ENCODE peak calls at places on chromosomes 4 and X, in five cellular contexts. One of them, this sample, is unnamed.

GRCh38 chr4:73704314-73705055 is 35.9 kb upstream of the CXCL8 start:
- DNase-seq in BJ: peak; percentile 97
- DNase-seq in non-pigmented ciliary epithelial cell: peak; percentile 98
- DNase-seq in choroid plexus epithelial cell: peak; percentile 99
- DNase-seq in MV-4-11: peak; percentile 100
- DNase-seq in this sample: peak; percentile 93

GRCh38 chr4:162727232-162727631 is 439.5 kb downstream of the NAF1 start:
- DNase-seq in MV-4-11: no peak
- DNase-seq in choroid plexus epithelial cell: no peak
- DNase-seq in non-pigmented ciliary epithelial cell: no peak
- DNase-seq in BJ: no peak
- DNase-seq in this sample: no peak

GRCh38 chrX:53435997-53436396 is 1.8 kb upstream of the HSD17B10 start:
- DNase-seq in choroid plexus epithelial cell: peak; percentile 80
- DNase-seq in non-pigmented ciliary epithelial cell: no peak
- DNase-seq in MV-4-11: peak; percentile 56
- DNase-seq in BJ: no peak
- DNase-seq in this sample: no peak

GRCh38 chr4:159446266-159446976 is 343.5 kb downstream of the RAPGEF2 start:
- DNase-seq in BJ: peak; percentile 26
- DNase-seq in MV-4-11: peak; percentile 63
- DNase-seq in non-pigmented ciliary epithelial cell: no peak
- DNase-seq in choroid plexus epithelial cell: peak; percentile 90
- DNase-seq in this sample: peak; percentile 64

GRCh38 chr4:55359397-55359916 is 13.4 kb downstream of the SRD5A3 start:
- DNase-seq in non-pigmented ciliary epithelial cell: no peak
- DNase-seq in choroid plexus epithelial cell: no peak
- DNase-seq in BJ: no peak
- DNase-seq in MV-4-11: no peak
- DNase-seq in this sample: peak; percentile 68

GRCh38 chr4:15295421-15296162 is 132.2 kb upstream of the C1QTNF7 start:
- DNase-seq in non-pigmented ciliary epithelial cell: no peak
- DNase-seq in choroid plexus epithelial cell: peak; percentile 22
- DNase-seq in BJ: no peak
- DNase-seq in MV-4-11: no peak
- DNase-seq in this sample: no peak

GRCh38 chr4:75717332-75717873 is 7.0 kb upstream of the USO1 start:
- DNase-seq in BJ: no peak
- DNase-seq in choroid plexus epithelial cell: no peak
- DNase-seq in non-pigmented ciliary epithelial cell: no peak
- DNase-seq in MV-4-11: no peak
- DNase-seq in this sample: no peak

GRCh38 chr4:164807611-164808010 is 53.7 kb downstream of the SMIM31 start:
- DNase-seq in non-pigmented ciliary epithelial cell: peak; percentile 18
- DNase-seq in MV-4-11: no peak
- DNase-seq in BJ: no peak
- DNase-seq in choroid plexus epithelial cell: peak; percentile 3
- DNase-seq in this sample: no peak

GRCh38 chr4:169225058-169225751 is 45.6 kb downstream of the SH3RF1 start:
- DNase-seq in non-pigmented ciliary epithelial cell: peak; percentile 95
- DNase-seq in MV-4-11: peak; percentile 62
- DNase-seq in choroid plexus epithelial cell: peak; percentile 96
- DNase-seq in BJ: peak; percentile 93
- DNase-seq in this sample: no peak

GRCh38 chr4:122045533-122045932 is 93.7 kb upstream of the TRPC3 start:
- DNase-seq in MV-4-11: peak; percentile 10
- DNase-seq in choroid plexus epithelial cell: peak; percentile 93
- DNase-seq in BJ: peak; percentile 82
- DNase-seq in non-pigmented ciliary epithelial cell: peak; percentile 79
- DNase-seq in this sample: no peak

GRCh38 chr4:77451530-77451929 is 154.1 kb upstream of the CXCL13 start:
- DNase-seq in BJ: no peak
- DNase-seq in MV-4-11: no peak
- DNase-seq in choroid plexus epithelial cell: no peak
- DNase-seq in non-pigmented ciliary epithelial cell: no peak
- DNase-seq in this sample: no peak

GRCh38 chrX:65586491-65586890 is 51.9 kb upstream of the LAS1L start:
- DNase-seq in choroid plexus epithelial cell: no peak
- DNase-seq in BJ: no peak
- DNase-seq in MV-4-11: no peak
- DNase-seq in non-pigmented ciliary epithelial cell: no peak
- DNase-seq in this sample: no peak

GRCh38 chr4:7910721-7911015 is 29.0 kb downstream of the AFAP1 start:
- DNase-seq in MV-4-11: no peak
- DNase-seq in BJ: no peak
- DNase-seq in non-pigmented ciliary epithelial cell: no peak
- DNase-seq in choroid plexus epithelial cell: no peak
- DNase-seq in this sample: no peak

GRCh38 chr4:142656178-142656577 is 189.9 kb downstream of the INPP4B start:
- DNase-seq in choroid plexus epithelial cell: peak; percentile 23
- DNase-seq in non-pigmented ciliary epithelial cell: no peak
- DNase-seq in BJ: no peak
- DNase-seq in MV-4-11: no peak
- DNase-seq in this sample: no peak

GRCh38 chrX:21374163-21374993 is at the start of gene CNKSR2:
- DNase-seq in BJ: no peak
- DNase-seq in choroid plexus epithelial cell: peak; percentile 2
- DNase-seq in MV-4-11: no peak
- DNase-seq in non-pigmented ciliary epithelial cell: no peak
- DNase-seq in this sample: no peak

GRCh38 chr4:8289956-8290700 is 20.6 kb downstream of the HTRA3 start:
- DNase-seq in non-pigmented ciliary epithelial cell: no peak
- DNase-seq in choroid plexus epithelial cell: no peak
- DNase-seq in MV-4-11: no peak
- DNase-seq in BJ: no peak
- DNase-seq in this sample: peak; percentile 48

GRCh38 chr4:88457307-88458090 is 580 bp downstream of the HERC5 start:
- DNase-seq in non-pigmented ciliary epithelial cell: no peak
- DNase-seq in MV-4-11: no peak
- DNase-seq in choroid plexus epithelial cell: peak; percentile 34
- DNase-seq in BJ: no peak
- DNase-seq in this sample: peak; percentile 75

GRCh38 chr4:38531126-38531737 is 132.8 kb upstream of the KLF3 start:
- DNase-seq in non-pigmented ciliary epithelial cell: peak; percentile 6
- DNase-seq in MV-4-11: no peak
- DNase-seq in BJ: no peak
- DNase-seq in choroid plexus epithelial cell: peak; percentile 51
- DNase-seq in this sample: no peak

GRCh38 chr4:77800483-77801259 is 18.5 kb downstream of the CNOT6L start:
- DNase-seq in MV-4-11: no peak
- DNase-seq in non-pigmented ciliary epithelial cell: no peak
- DNase-seq in choroid plexus epithelial cell: no peak
- DNase-seq in BJ: no peak
- DNase-seq in this sample: no peak

GRCh38 chr4:19309365-19309764 is 942.3 kb upstream of the SLIT2 start:
- DNase-seq in BJ: no peak
- DNase-seq in non-pigmented ciliary epithelial cell: no peak
- DNase-seq in choroid plexus epithelial cell: peak; percentile 86
- DNase-seq in MV-4-11: no peak
- DNase-seq in this sample: no peak

GRCh38 chr4:52904421-52904820 is 42.3 kb downstream of the RASL11B start:
- DNase-seq in non-pigmented ciliary epithelial cell: no peak
- DNase-seq in choroid plexus epithelial cell: no peak
- DNase-seq in BJ: no peak
- DNase-seq in MV-4-11: no peak
- DNase-seq in this sample: no peak

GRCh38 chr4:139144911-139145551 is 32.0 kb downstream of the ELF2 start:
- DNase-seq in BJ: no peak
- DNase-seq in non-pigmented ciliary epithelial cell: no peak
- DNase-seq in MV-4-11: no peak
- DNase-seq in choroid plexus epithelial cell: no peak
- DNase-seq in this sample: no peak

GRCh38 chr4:152360045-152360410 is 175.9 kb downstream of the FBXW7 start:
- DNase-seq in BJ: no peak
- DNase-seq in non-pigmented ciliary epithelial cell: no peak
- DNase-seq in MV-4-11: no peak
- DNase-seq in choroid plexus epithelial cell: peak; percentile 61
- DNase-seq in this sample: no peak

GRCh38 chr4:2217726-2218125 is 24.2 kb downstream of the HAUS3 start:
- DNase-seq in choroid plexus epithelial cell: peak; percentile 22
- DNase-seq in MV-4-11: no peak
- DNase-seq in non-pigmented ciliary epithelial cell: no peak
- DNase-seq in BJ: no peak
- DNase-seq in this sample: no peak

GRCh38 chr4:5041609-5042234 is 9.6 kb upstream of the STK32B start:
- DNase-seq in BJ: no peak
- DNase-seq in choroid plexus epithelial cell: no peak
- DNase-seq in MV-4-11: no peak
- DNase-seq in non-pigmented ciliary epithelial cell: no peak
- DNase-seq in this sample: no peak

GRCh38 chrX:132875705-132876508 is 82.5 kb downstream of the HS6ST2 start:
- DNase-seq in choroid plexus epithelial cell: no peak
- DNase-seq in non-pigmented ciliary epithelial cell: no peak
- DNase-seq in BJ: no peak
- DNase-seq in MV-4-11: no peak
- DNase-seq in this sample: no peak

GRCh38 chr4:26717332-26717731 is 133.4 kb downstream of the TBC1D19 start:
- DNase-seq in MV-4-11: no peak
- DNase-seq in choroid plexus epithelial cell: peak; percentile 55
- DNase-seq in BJ: peak; percentile 53
- DNase-seq in non-pigmented ciliary epithelial cell: peak; percentile 55
- DNase-seq in this sample: no peak

GRCh38 chrX:39242187-39242586 is 440.9 kb downstream of the MID1IP1 start:
- DNase-seq in BJ: no peak
- DNase-seq in non-pigmented ciliary epithelial cell: no peak
- DNase-seq in choroid plexus epithelial cell: peak; percentile 36
- DNase-seq in MV-4-11: peak; percentile 4
- DNase-seq in this sample: no peak

GRCh38 chr4:75107703-75108612 is 175.0 kb downstream of the PARM1 start:
- DNase-seq in BJ: no peak
- DNase-seq in non-pigmented ciliary epithelial cell: no peak
- DNase-seq in MV-4-11: no peak
- DNase-seq in choroid plexus epithelial cell: no peak
- DNase-seq in this sample: no peak

GRCh38 chr4:62531250-62531649 is 1331.1 kb downstream of the ADGRL3 start:
- DNase-seq in BJ: no peak
- DNase-seq in choroid plexus epithelial cell: no peak
- DNase-seq in non-pigmented ciliary epithelial cell: no peak
- DNase-seq in MV-4-11: no peak
- DNase-seq in this sample: no peak

GRCh38 chr4:55574252-55574651 is 17.8 kb downstream of the PDCL2 start:
- DNase-seq in non-pigmented ciliary epithelial cell: no peak
- DNase-seq in BJ: no peak
- DNase-seq in MV-4-11: no peak
- DNase-seq in choroid plexus epithelial cell: no peak
- DNase-seq in this sample: no peak

GRCh38 chr4:89598602-89599001 is 238.4 kb downstream of the SNCA start:
- DNase-seq in choroid plexus epithelial cell: peak; percentile 60
- DNase-seq in MV-4-11: no peak
- DNase-seq in BJ: no peak
- DNase-seq in non-pigmented ciliary epithelial cell: no peak
- DNase-seq in this sample: no peak

GRCh38 chrX:138917781-138918180 is 206.3 kb upstream of the FGF13 start:
- DNase-seq in choroid plexus epithelial cell: peak; percentile 1
- DNase-seq in BJ: peak; percentile 46
- DNase-seq in non-pigmented ciliary epithelial cell: peak; percentile 35
- DNase-seq in MV-4-11: no peak
- DNase-seq in this sample: no peak

GRCh38 chrX:18630956-18631355 is 41.0 kb downstream of the RS1 start:
- DNase-seq in choroid plexus epithelial cell: no peak
- DNase-seq in BJ: no peak
- DNase-seq in MV-4-11: no peak
- DNase-seq in non-pigmented ciliary epithelial cell: no peak
- DNase-seq in this sample: no peak

GRCh38 chr4:106312997-106313522 is 2.9 kb downstream of the TBCK start:
- DNase-seq in choroid plexus epithelial cell: no peak
- DNase-seq in BJ: no peak
- DNase-seq in MV-4-11: no peak
- DNase-seq in non-pigmented ciliary epithelial cell: no peak
- DNase-seq in this sample: no peak

GRCh38 chrX:9535101-9535500 is 70.2 kb downstream of the TBL1X start:
- DNase-seq in choroid plexus epithelial cell: no peak
- DNase-seq in BJ: no peak
- DNase-seq in MV-4-11: peak; percentile 33
- DNase-seq in non-pigmented ciliary epithelial cell: no peak
- DNase-seq in this sample: no peak

GRCh38 chr4:15398732-15399131 is 29.1 kb upstream of the C1QTNF7 start:
- DNase-seq in non-pigmented ciliary epithelial cell: no peak
- DNase-seq in MV-4-11: no peak
- DNase-seq in BJ: no peak
- DNase-seq in choroid plexus epithelial cell: no peak
- DNase-seq in this sample: no peak